ENCODE peak calls at places on chromosomes 5 and 9, in nine cellular contexts. K is fibroblast of lung; T is iris pigment epithelial cell; S is NCI-H1694; A is lower leg skin; W is NCI-H345; V is activated T-cell treated with anti-CD3 and anti-CD28 coated beads, Interleukin-2, amount 50 U/mL, for 48 hours; F is HT1080; U is SK-N-DZ. G is an unnamed sample.

GRCh38 chr9:87180846-87181245 is 233.5 kb upstream of the GAS1 start:
- DNase-seq in K (no peak), T (no peak), S (no peak), A (no peak), W (no peak), V (no peak), F (no peak), U (no peak), G (no peak)

GRCh38 chr5:90424245-90424644 is 14.7 kb upstream of the CETN3 start:
- DNase-seq in K (no peak), T (no peak), S (no peak), A (no peak), W (no peak), V (no peak), F (no peak), U (no peak), G (no peak)

GRCh38 chr5:147628054-147628895 is 118.4 kb upstream of the DPYSL3 start:
- DNase-seq in K (peak; percentile 77), T (peak; percentile 62), S (peak; percentile 80), A (no peak), W (peak; percentile 89), V (peak; percentile 56), F (peak; percentile 63), U (peak; percentile 74), G (no peak)

GRCh38 chr9:137604345-137605145 is 941 bp upstream of the ARRDC1 start:
- DNase-seq in K (no peak), T (no peak), S (no peak), A (peak; percentile 92), W (peak; percentile 54), V (no peak), F (no peak), U (no peak), G (peak; percentile 49)

GRCh38 chr5:177232761-177233160 is 70.8 kb downstream of the RAB24 start:
- DNase-seq in K (peak; percentile 18), T (peak; percentile 76), S (no peak), A (no peak), W (no peak), V (no peak), F (peak; percentile 8), U (no peak), G (no peak)

GRCh38 chr5:44664711-44665100 is 144.0 kb upstream of the MRPS30 start:
- DNase-seq in K (no peak), T (no peak), S (no peak), A (no peak), W (no peak), V (no peak), F (no peak), U (no peak), G (no peak)

GRCh38 chr9:124257865-124258764 is at the start of gene NEK6:
- DNase-seq in K (peak; percentile 62), T (peak; percentile 62), S (no peak), A (no peak), W (no peak), V (no peak), F (peak; percentile 27), U (no peak), G (peak; percentile 45)

GRCh38 chr5:11251242-11251641 is 490.2 kb upstream of the DAP start:
- DNase-seq in K (peak; percentile 4), T (peak; percentile 27), S (no peak), A (no peak), W (no peak), V (no peak), F (peak; percentile 59), U (no peak), G (no peak)

G was measured in tibial artery.